ENCODE peak calls at places on chromosomes 6 and 20, in six cellular contexts. Z, O, U, I, Q and R are unnamed samples.

GRCh38 chr6:36642913-36643817 is 35.3 kb upstream of the CDKN1A start:
- DNase-seq in O (no peak), I (no peak), Z (peak), Q (peak), U (peak), R (peak)

GRCh38 chr6:35021014-35021413 is 120.1 kb downstream of the TCP11 start:
- DNase-seq in U (no peak), I (no peak), O (no peak), Q (no peak), Z (peak), R (peak)

GRCh38 chr6:89956182-89956581 is 61.9 kb downstream of the GJA10 start:
- DNase-seq in I (no peak), U (no peak), O (no peak), Z (no peak), Q (no peak), R (no peak)

GRCh38 chr6:161418458-161418945 is 144.6 kb upstream of the AGPAT4 start:
- DNase-seq in O (no peak), Z (peak), Q (no peak), U (no peak), I (peak), R (peak)

GRCh38 chr20:43009497-43009896 is 180.2 kb downstream of the PTPRT start:
- DNase-seq in Z (no peak), Q (no peak), O (no peak), U (no peak), I (no peak), R (no peak)

GRCh38 chr6:11215773-11216172 is 16.7 kb downstream of the NEDD9 start:
- DNase-seq in Q (peak), Z (no peak), U (no peak), I (no peak), O (no peak), R (no peak)

GRCh38 chr20:5349448-5349847 is 32.7 kb upstream of the PROKR2 start:
- DNase-seq in U (no peak), Q (no peak), Z (no peak), I (no peak), O (no peak), R (no peak)

GRCh38 chr6:2616796-2617195 is 133.9 kb downstream of the MYLK4 start:
- DNase-seq in O (no peak), Z (no peak), Q (no peak), I (no peak), U (no peak), R (no peak)

GRCh38 chr6:168333471-168333870 is 13.9 kb upstream of the DACT2 start:
- DNase-seq in Q (no peak), U (no peak), I (no peak), O (no peak), Z (no peak), R (no peak)

GRCh38 chr6:15520616-15521203 is 142.1 kb downstream of the DTNBP1 start:
- DNase-seq in U (no peak), Q (no peak), I (no peak), O (no peak), Z (no peak), R (no peak)

GRCh38 chr6:166728884-166729530 is 102.0 kb upstream of the RPS6KA2 start:
- DNase-seq in Q (no peak), Z (no peak), I (no peak), O (no peak), U (no peak), R (no peak)

GRCh38 chr6:87182940-87183339 is 27.6 kb downstream of the ZNF292 start:
- DNase-seq in Q (no peak), I (no peak), U (no peak), Z (no peak), O (no peak), R (no peak)

GRCh38 chr20:5829241-5829809 is 79.1 kb downstream of the SHLD1 start:
- DNase-seq in I (no peak), Q (no peak), O (no peak), U (no peak), Z (no peak), R (no peak)

GRCh38 chr6:41602864-41603608 is 35.2 kb upstream of the MDFI start:
- DNase-seq in I (peak), O (no peak), Q (peak), Z (peak), U (peak), R (peak)

GRCh38 chr6:165229216-165229615 is 80.2 kb downstream of the C6orf118 start:
- DNase-seq in Q (no peak), O (no peak), Z (no peak), U (no peak), I (no peak), R (no peak)

GRCh38 chr20:57384953-57385761 is 6.0 kb upstream of the RBM38 start:
- DNase-seq in Q (no peak), O (no peak), U (no peak), I (no peak), Z (no peak), R (no peak)

GRCh38 chr20:60070791-60071190 is 112.6 kb downstream of the CDH26 start:
- DNase-seq in O (no peak), Z (no peak), Q (no peak), I (no peak), U (no peak), R (no peak)

GRCh38 chr6:25070547-25071366 is 135.0 kb upstream of the RIPOR2 start:
- DNase-seq in O (peak), I (peak), U (peak), Z (peak), Q (peak), R (peak)

GRCh38 chr6:13624871-13625288 is 9.7 kb downstream of the NOL7 start:
- DNase-seq in O (no peak), U (no peak), Q (no peak), I (peak), Z (no peak), R (no peak)

GRCh38 chr6:44727651-44728630 is 340.4 kb downstream of the CDC5L start:
- DNase-seq in Z (no peak), I (no peak), Q (no peak), U (no peak), O (no peak), R (no peak)

GRCh38 chr6:29828471-29828797 is 809 bp downstream of the HLA-G start:
- DNase-seq in Q (no peak), U (peak), I (no peak), O (no peak), Z (no peak), R (no peak)

GRCh38 chr6:108080010-108080780 is 5.7 kb upstream of the OSTM1 start:
- DNase-seq in O (no peak), U (no peak), I (no peak), Z (no peak), Q (no peak), R (no peak)

GRCh38 chr6:155939253-155939652 is 483.6 kb upstream of the NOX3 start:
- DNase-seq in I (no peak), U (no peak), Q (no peak), O (no peak), Z (no peak), R (no peak)

GRCh38 chr6:105677671-105678475 is 275.0 kb upstream of the PREP start:
- DNase-seq in Q (no peak), U (no peak), O (no peak), I (no peak), Z (no peak), R (no peak)

GRCh38 chr6:99821164-99821563 is 172.9 kb downstream of the MCHR2 start:
- DNase-seq in U (no peak), Q (no peak), I (no peak), Z (no peak), O (no peak), R (no peak)

GRCh38 chr6:80174931-80175572 is 68.6 kb downstream of the BCKDHB start:
- DNase-seq in I (no peak), Q (no peak), Z (no peak), U (no peak), O (no peak), R (no peak)

GRCh38 chr6:81876977-81877376 is 124.5 kb upstream of the TENT5A start:
- DNase-seq in I (no peak), O (no peak), Q (no peak), U (no peak), Z (no peak), R (no peak)

GRCh38 chr20:45935416-45936046 is 1.0 kb downstream of the PCIF1 start:
- DNase-seq in U (no peak), O (no peak), I (no peak), Z (no peak), Q (no peak), R (no peak)

GRCh38 chr6:36856277-36856676 is 17.0 kb upstream of the CPNE5 start:
- DNase-seq in O (no peak), U (peak), Q (no peak), I (no peak), Z (no peak), R (no peak)

GRCh38 chr20:50467618-50468373 is 42.4 kb upstream of the PTPN1 start:
- DNase-seq in Z (no peak), U (no peak), Q (peak), O (no peak), I (no peak), R (no peak)

GRCh38 chr6:54878705-54879104 is 32.1 kb downstream of the FAM83B start:
- DNase-seq in U (no peak), Z (no peak), I (peak), O (no peak), Q (no peak), R (no peak)

GRCh38 chr6:44439270-44440045 is 52.0 kb downstream of the CDC5L start:
- DNase-seq in Z (no peak), U (no peak), Q (no peak), O (no peak), I (no peak), R (no peak)

GRCh38 chr6:19983374-19983773 is 146.2 kb downstream of the ID4 start:
- DNase-seq in O (no peak), I (no peak), Q (no peak), Z (no peak), U (no peak), R (no peak)

GRCh38 chr6:113629940-113630339 is 227.2 kb upstream of the MARCKS start:
- DNase-seq in U (no peak), I (no peak), O (no peak), Z (no peak), Q (no peak), R (no peak)
- H3K27ac ChIP-seq in U (no peak), I (no peak), O (no peak), Z (no peak), Q (no peak), R (no peak)

GRCh38 chr6:16725145-16725864 is 36.0 kb downstream of the ATXN1 start:
- DNase-seq in O (no peak), I (peak), Z (no peak), Q (no peak), U (no peak), R (no peak)
- H3K4me3 ChIP-seq in O (peak), I (peak), Z (peak), Q (no peak), U (no peak), R (no peak)

GRCh38 chr20:63441777-63442493 is 30.5 kb downstream of the KCNQ2 start:
- DNase-seq in Q (peak), I (no peak), Z (no peak), O (no peak), U (peak), R (peak)
- TF ChIP-seq CTCF in Q (no peak), I (peak), Z (no peak), O (no peak), U (no peak), R (peak)

DNA sequence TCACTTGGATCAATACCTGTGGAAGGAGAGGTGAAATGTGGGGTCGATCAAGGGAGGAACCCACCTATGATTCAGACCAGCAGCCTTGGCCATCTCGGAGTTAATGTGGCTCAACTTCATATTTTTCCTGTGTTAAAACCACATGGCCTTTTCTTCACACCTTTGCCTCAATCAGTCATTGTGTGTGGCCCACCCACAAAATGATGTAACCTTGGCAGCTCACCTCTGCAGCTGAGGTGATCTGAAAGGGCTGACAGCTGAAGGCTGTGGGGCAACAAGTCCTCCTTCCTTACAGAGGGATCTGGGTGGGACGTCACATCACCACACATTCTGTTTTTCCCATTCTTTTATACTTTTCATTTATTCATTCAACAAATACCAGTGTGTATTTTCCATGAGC is 357.1 kb upstream of the HSF2 start:
- DNase-seq in Q (no peak), I (no peak), O (no peak), Z (no peak), U (no peak), R (no peak)
- H3K27ac ChIP-seq in Q (no peak), I (no peak), O (no peak), Z (peak), U (no peak), R (peak)

GRCh38 chr6:26743941-26744699 is 84.6 kb upstream of the ZNF322 start:
- DNase-seq in I (peak), O (no peak), Q (no peak), U (no peak), Z (no peak), R (no peak)

GRCh38 chr6:26739811-26740210 is 80.3 kb upstream of the ZNF322 start:
- DNase-seq in I (no peak), Z (no peak), Q (no peak), U (no peak), O (no peak), R (no peak)

GRCh38 chr6:26743157-26743821 is 83.7 kb upstream of the ZNF322 start:
- DNase-seq in I (peak), U (no peak), O (no peak), Q (no peak), Z (no peak), R (no peak)
- H3K4me3 ChIP-seq in I (peak), U (no peak), O (no peak), Q (no peak), Z (no peak), R (no peak)